ENCODE peak calls at places on chromosomes 3 and 15, in four cellular contexts. F is K562, W is astrocyte, B is colonic mucosa. H is an unnamed sample. For H3K4me1, the result is how much of the 10 kb centered on the place peaks cover.

GRCh38 chr15:81111510-81112375 is 22.3 kb upstream of the CFAP161 start:
- DNase-seq in F (no peak), W (no peak), B (no peak), H (no peak)

GRCh38 chr3:51716805-51717204 is 9.9 kb downstream of the GRM2 start:
- DNase-seq in F (no peak), W (no peak), B (no peak), H (no peak)

GRCh38 chr3:14265246-14265962 is 86.8 kb downstream of the LSM3 start:
- DNase-seq in F (peak), W (peak), B (peak), H (no peak)

GRCh38 chr3:185807455-185808068 is 17.3 kb downstream of the IGF2BP2 start:
- DNase-seq in F (peak), W (peak), B (no peak), H (peak)

GRCh38 chr3:187669675-187670504 is at the start of gene SST:
- DNase-seq in F (peak), W (peak), B (no peak), H (peak)

GRCh38 chr3:172522871-172523818 is at the start of gene TNFSF10:
- DNase-seq in F (peak), W (peak), B (peak), H (no peak)

GRCh38 chr15:62824111-62824737 is 218.3 kb upstream of the TPM1 start:
- DNase-seq in F (no peak), W (peak), B (no peak), H (no peak)

GRCh38 chr3:16247282-16248058 is 17.3 kb downstream of the DPH3 start:
- DNase-seq in F (peak), W (peak), B (peak), H (peak)

GRCh38 chr3:11377726-11378125 is 105.5 kb downstream of the ATG7 start:
- DNase-seq in F (no peak), W (no peak), B (no peak), H (no peak)

GRCh38 chr3:195056506-195056905 is 214.5 kb downstream of the XXYLT1 start:
- DNase-seq in F (no peak), W (no peak), B (no peak), H (no peak)

GRCh38 chr3:29789686-29790085 is 508.8 kb downstream of the RBMS3 start:
- DNase-seq in F (no peak), W (peak), B (no peak), H (no peak)

GRCh38 chr3:52277972-52278509 is 408 bp downstream of the WDR82 start:
- DNase-seq in F (no peak), W (no peak), B (peak), H (no peak)

GRCh38 chr3:100715176-100715575 is 5.9 kb downstream of the TFG start:
- DNase-seq in F (no peak), W (no peak), B (no peak), H (no peak)

GRCh38 chr3:25683410-25683809 is 18.7 kb upstream of the TOP2B start:
- DNase-seq in F (no peak), W (no peak), B (no peak), H (no peak)

GRCh38 chr3:66463734-66464511 is 36.9 kb downstream of the LRIG1 start:
- DNase-seq in F (no peak), W (no peak), B (no peak), H (no peak)

GRCh38 chr3:169746924-169747323 is 17.9 kb downstream of the TERC start:
- DNase-seq in F (no peak), W (no peak), B (no peak), H (no peak)

GRCh38 chr15:89874926-89875564 is 18.7 kb downstream of the AP3S2 start:
- DNase-seq in F (peak), W (peak), B (peak), H (peak)

GRCh38 chr3:49357466-49358216 is 512 bp downstream of the GPX1 start:
- DNase-seq in F (no peak), W (peak), B (peak), H (peak)

GRCh38 chr3:173301647-173302046 is 95.9 kb upstream of the NLGN1 start:
- DNase-seq in F (no peak), W (no peak), B (no peak), H (no peak)

GRCh38 chr3:160911399-160911798 is 155.4 kb downstream of the PPM1L start:
- DNase-seq in F (no peak), W (no peak), B (no peak), H (no peak)

GRCh38 chr3:46994801-46995731 is 15.6 kb downstream of the NBEAL2 start:
- DNase-seq in F (no peak), W (no peak), B (no peak), H (no peak)

GRCh38 chr15:96327155-96327741 is 3.3 kb upstream of the NR2F2 start:
- DNase-seq in F (peak), W (peak), B (peak), H (no peak)

GRCh38 chr3:147846854-147847453 is 437.8 kb downstream of the ZIC1 start:
- DNase-seq in F (no peak), W (no peak), B (no peak), H (no peak)

GRCh38 chr3:159031280-159031679 is 229.4 kb downstream of the MFSD1 start:
- DNase-seq in F (no peak), W (no peak), B (no peak), H (no peak)

GRCh38 chr15:65092911-65093792 is 16.6 kb downstream of the KBTBD13 start:
- DNase-seq in F (no peak), W (no peak), B (no peak), H (no peak)

GRCh38 chr15:50353251-50353998 is 1.6 kb downstream of the GABPB1 start:
- DNase-seq in F (no peak), W (peak), B (no peak), H (no peak)
- H3K4me1 ChIP-seq in F (under half), W (under half), B (under half), H (under half)

DNA sequence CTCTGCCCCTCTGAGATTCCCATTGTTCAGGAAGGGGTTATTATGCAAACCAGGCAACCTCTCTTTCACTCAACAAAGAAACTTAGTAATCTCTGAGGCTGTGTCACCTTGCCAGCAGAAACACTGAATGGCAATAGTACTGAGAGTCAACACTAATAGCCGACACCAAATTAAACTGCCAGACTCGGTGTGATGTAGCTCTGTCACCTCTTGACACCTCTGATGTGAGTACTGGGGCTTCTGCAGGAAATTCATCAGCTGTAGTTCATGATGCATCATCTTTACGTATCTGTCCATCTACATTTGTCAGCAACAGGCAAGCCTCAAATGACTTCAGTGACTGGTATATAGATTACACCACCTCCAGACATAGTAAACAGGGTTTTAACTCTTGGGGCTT is 65.0 kb upstream of the ONECUT1 start:
- DNase-seq in F (no peak), W (no peak), B (no peak), H (no peak)
- H3K9ac ChIP-seq in F (no peak), W (no peak), B (no peak), H (no peak)

DNA sequence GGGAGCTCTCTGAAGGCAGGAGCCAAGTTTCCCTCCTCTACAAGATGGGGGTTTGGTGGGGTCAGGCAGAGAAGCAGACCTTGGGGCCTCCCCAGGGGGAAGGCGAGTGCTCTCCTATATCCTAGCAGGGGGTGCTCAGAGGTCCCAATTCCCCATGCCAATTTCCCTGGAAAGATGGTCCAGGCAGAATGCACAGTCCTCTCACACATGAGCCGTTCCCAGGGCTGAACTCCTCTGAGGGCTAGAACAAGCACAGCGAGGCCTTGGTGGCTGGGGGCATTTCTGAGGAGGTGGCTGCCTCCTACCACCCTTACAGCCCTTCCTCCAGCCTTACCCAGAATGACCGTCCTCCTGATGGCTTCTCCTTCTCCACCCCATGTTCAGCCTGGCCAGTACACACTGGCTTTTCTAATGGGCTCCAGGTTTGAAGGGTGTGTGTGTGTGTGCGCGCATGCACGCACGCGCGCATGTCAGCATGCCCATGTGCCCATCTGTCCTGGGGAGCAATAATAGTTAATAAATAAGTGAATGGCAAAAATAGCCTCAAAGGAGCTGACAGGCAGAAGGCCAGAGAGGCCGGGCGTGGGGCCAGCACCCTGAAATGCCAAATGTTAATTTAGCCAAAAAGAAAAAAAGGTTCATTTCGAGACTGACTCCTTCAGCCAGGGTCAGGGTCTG is 24.4 kb downstream of the ADCY5 start:
- DNase-seq in F (no peak), W (no peak), B (no peak), H (no peak)
- H3K4me1 ChIP-seq in F (under half), W (under half), B (under half), H (under half)

DNA sequence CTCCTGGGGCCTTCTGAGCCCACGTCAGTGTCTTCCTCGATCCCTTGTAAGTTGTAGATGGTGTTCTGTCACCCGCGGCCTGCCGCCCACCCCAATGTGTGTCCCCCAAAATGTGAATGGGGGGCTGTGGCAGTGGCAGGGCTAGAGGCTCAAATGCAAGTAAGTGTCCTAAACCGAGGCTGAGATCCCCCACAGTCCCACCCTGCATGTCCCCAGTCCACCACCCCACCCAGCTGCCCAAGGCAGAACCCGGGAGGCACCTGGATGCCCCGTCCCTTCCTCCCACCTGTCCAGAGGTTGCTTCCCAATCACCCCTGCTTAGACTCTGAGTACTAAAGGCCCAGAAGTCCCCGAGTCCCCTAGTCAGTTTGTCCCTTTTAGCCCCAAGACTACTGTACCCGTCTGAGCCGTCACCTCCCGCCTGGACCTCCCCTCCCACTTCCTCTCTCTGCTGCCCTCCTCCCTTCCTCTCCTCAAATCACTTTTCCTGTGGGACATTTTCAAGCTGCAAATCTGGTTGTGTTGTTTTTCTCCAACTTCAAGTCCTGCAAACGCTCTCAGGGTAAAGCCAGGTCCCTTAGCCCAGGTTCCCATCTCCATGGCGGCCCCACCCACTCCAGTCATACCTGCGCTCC is 11.8 kb upstream of the PLXND1 start:
- DNase-seq in F (no peak), W (no peak), B (no peak), H (no peak)
- H3K9ac ChIP-seq in F (no peak), W (no peak), B (no peak), H (no peak)

DNA sequence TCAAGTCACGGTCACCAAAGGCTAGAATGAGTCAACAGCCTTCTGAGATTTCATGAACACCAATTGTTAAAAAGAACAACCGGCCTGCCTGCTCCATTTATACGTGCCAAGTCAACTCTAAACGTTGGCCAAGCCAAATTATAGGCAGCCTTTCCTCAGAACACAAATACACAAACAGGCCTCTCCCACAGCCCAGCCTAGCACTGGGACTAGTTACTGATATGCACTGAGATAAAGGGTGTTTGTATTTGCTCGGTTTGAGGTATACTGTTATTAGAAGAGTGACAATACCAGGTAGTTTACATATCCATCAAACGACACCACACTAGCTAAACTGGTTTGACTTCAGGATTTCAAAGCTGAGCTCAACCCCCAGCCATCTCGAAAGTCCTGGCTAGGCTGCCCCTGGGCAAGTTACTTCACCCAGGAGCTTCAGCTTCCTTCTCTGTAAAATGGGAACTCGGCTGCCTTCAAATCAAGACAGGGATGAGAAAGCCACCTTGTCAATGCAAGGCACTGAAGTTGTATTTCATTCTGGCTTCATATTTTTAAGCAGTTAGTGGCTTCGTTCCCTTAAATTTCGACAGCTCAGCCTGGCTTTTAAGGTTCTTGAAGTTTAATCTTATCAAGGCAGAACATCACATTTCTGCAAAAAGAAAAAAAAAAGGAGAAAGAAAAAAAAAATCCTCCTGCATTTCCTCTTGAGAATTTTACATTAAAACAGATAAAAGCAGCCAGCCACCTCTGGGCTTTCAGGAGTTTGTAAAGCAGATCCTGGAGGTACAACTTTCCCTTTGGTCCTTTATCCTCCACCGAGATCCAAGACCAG is 4.0 kb downstream of the TLE3 start:
- DNase-seq in F (peak), W (no peak), B (peak), H (no peak)
- H3K4me1 ChIP-seq in F (half or more), W (half or more), B (under half), H (under half)